ENCODE peak calls at places on chromosomes 6 and 20, in five cellular contexts. M is stomach; V is NT2/D1; X is germinal center; R is naive thymus-derived CD8-positive, alpha-beta T cell. Q is an unnamed sample.

GRCh38 chr20:9590189-9590588 is 75.8 kb downstream of the LAMP5 start:
- DNase-seq in V (no peak), X (no peak), R (no peak), M (peak; percentile 62), Q (no peak)

GRCh38 chr6:54981647-54982046 is 135.1 kb downstream of the FAM83B start:
- DNase-seq in R (no peak), M (no peak), V (no peak), X (no peak), Q (no peak)

GRCh38 chr6:163260111-163260895 is 154.2 kb upstream of the QKI start:
- DNase-seq in V (peak; percentile 88), M (no peak), X (no peak), R (no peak), Q (no peak)

GRCh38 chr6:41371461-41371991 is 36.1 kb downstream of the NCR2 start:
- DNase-seq in V (no peak), M (peak; percentile 70), X (no peak), R (no peak), Q (no peak)

GRCh38 chr20:25508083-25508770 is 77.1 kb downstream of the NINL start:
- DNase-seq in V (no peak), X (no peak), R (no peak), M (no peak), Q (no peak)

GRCh38 chr6:45587229-45588060 is 209.7 kb upstream of the SUPT3H start:
- DNase-seq in R (no peak), X (no peak), V (no peak), M (no peak), Q (no peak)

GRCh38 chr6:128882560-128882959 is 378 bp upstream of the LAMA2 start:
- DNase-seq in X (no peak), M (no peak), V (no peak), R (no peak), Q (no peak)

GRCh38 chr6:109816452-109817374 is 125.6 kb downstream of the FIG4 start:
- DNase-seq in R (no peak), M (no peak), V (no peak), X (no peak), Q (no peak)

GRCh38 chr6:142213402-142213801 is 66.3 kb downstream of the VTA1 start:
- DNase-seq in M (no peak), X (no peak), R (no peak), V (no peak), Q (no peak)

GRCh38 chr6:129269891-129270290 is 387.0 kb downstream of the LAMA2 start:
- DNase-seq in R (no peak), M (no peak), V (no peak), X (no peak), Q (no peak)

GRCh38 chr6:17884501-17885039 is 102.9 kb downstream of the KIF13A start:
- DNase-seq in M (no peak), R (no peak), V (no peak), X (peak; percentile 7), Q (no peak)

GRCh38 chr6:15947923-15948322 is 181.0 kb upstream of the MYLIP start:
- DNase-seq in R (no peak), M (no peak), V (no peak), X (no peak), Q (no peak)

GRCh38 chr20:19978511-19979210 is 38.5 kb upstream of the NAA20 start:
- DNase-seq in X (no peak), M (no peak), R (no peak), V (no peak), Q (no peak)

GRCh38 chr6:28638915-28639314 is 113.2 kb downstream of the GPX5 start:
- DNase-seq in X (no peak), V (no peak), R (no peak), M (no peak), Q (no peak)

GRCh38 chr6:119227377-119227776 is 122.2 kb downstream of the MAN1A1 start:
- DNase-seq in V (no peak), M (no peak), R (no peak), X (no peak), Q (no peak)

GRCh38 chr6:92122746-92123145 is 1296.6 kb downstream of the EPHA7 start:
- DNase-seq in X (no peak), R (no peak), M (no peak), V (peak; percentile 0), Q (no peak)

GRCh38 chr6:139519571-139520031 is 145.2 kb upstream of the CITED2 start:
- DNase-seq in R (no peak), V (no peak), X (no peak), M (no peak), Q (no peak)

GRCh38 chr6:56270812-56271441 is 23.5 kb upstream of the COL21A1 start:
- DNase-seq in R (no peak), V (no peak), M (no peak), X (no peak), Q (no peak)

GRCh38 chr6:135163440-135163738 is 17.7 kb upstream of the MYB start:
- DNase-seq in R (peak; percentile 80), V (no peak), M (no peak), X (peak; percentile 37), Q (peak; percentile 73)

GRCh38 chr6:25138024-25138696 is 141.0 kb upstream of the CARMIL1 start:
- DNase-seq in X (peak; percentile 57), M (peak; percentile 51), V (no peak), R (peak; percentile 73), Q (peak; percentile 49)

GRCh38 chr20:4195499-4195898 is 180.1 kb upstream of the RNF24 start:
- DNase-seq in X (no peak), V (no peak), R (no peak), M (no peak), Q (no peak)

GRCh38 chr20:1982666-1983065 is 11.2 kb downstream of the PDYN start:
- DNase-seq in R (no peak), X (no peak), V (no peak), M (no peak), Q (no peak)

GRCh38 chr6:156028310-156029131 is 572.9 kb upstream of the NOX3 start:
- DNase-seq in X (no peak), R (no peak), V (no peak), M (no peak), Q (no peak)

GRCh38 chr6:35503534-35503933 is 6.7 kb upstream of the TEAD3 start:
- DNase-seq in R (no peak), V (no peak), X (no peak), M (no peak), Q (no peak)

GRCh38 chr6:83709748-83710050 is 798 bp upstream of the SNAP91 start:
- DNase-seq in R (no peak), V (no peak), X (no peak), M (no peak), Q (no peak)

GRCh38 chr20:64220891-64221527 is 34.5 kb upstream of the PCMTD2 start:
- DNase-seq in V (no peak), R (no peak), X (no peak), M (no peak), Q (no peak)

GRCh38 chr6:39322306-39322850 is at the start of gene KCNK16:
- DNase-seq in M (no peak), R (no peak), V (no peak), X (no peak), Q (no peak)

GRCh38 chr20:59752704-59753460 is 148.5 kb downstream of the PHACTR3 start:
- DNase-seq in R (no peak), M (no peak), X (no peak), V (no peak), Q (no peak)

GRCh38 chr6:131122007-131122406 is 13.3 kb upstream of the AKAP7 start:
- DNase-seq in R (no peak), M (no peak), X (no peak), V (no peak), Q (no peak)

GRCh38 chr6:37679539-37680476 is 17.9 kb downstream of the MDGA1 start:
- DNase-seq in V (no peak), M (no peak), X (peak; percentile 84), R (no peak), Q (no peak)

GRCh38 chr6:7909323-7910276 is 988 bp downstream of the TXNDC5 start:
- DNase-seq in X (peak; percentile 61), R (no peak), V (no peak), M (peak; percentile 57), Q (no peak)

GRCh38 chr6:155656024-155656423 is 200.4 kb upstream of the NOX3 start:
- DNase-seq in X (no peak), R (no peak), M (no peak), V (no peak), Q (no peak)

GRCh38 chr6:162273986-162274385 is 453.6 kb downstream of the PRKN start:
- DNase-seq in V (no peak), X (no peak), M (no peak), R (no peak), Q (no peak)

GRCh38 chr20:35049776-35050352 is 42.7 kb downstream of the TRPC4AP start:
- DNase-seq in R (no peak), M (no peak), V (no peak), X (no peak), Q (no peak)

GRCh38 chr6:130012728-130013127 is 5.7 kb upstream of the L3MBTL3 start:
- DNase-seq in M (no peak), X (no peak), R (no peak), V (no peak), Q (no peak)

GRCh38 chr6:111865909-111866546 is 7.2 kb downstream of the FYN start:
- DNase-seq in X (no peak), R (no peak), M (no peak), V (no peak), Q (no peak)

GRCh38 chr6:56570434-56571359 is 72.0 kb downstream of the DST start:
- DNase-seq in R (no peak), V (no peak), M (no peak), X (peak; percentile 33), Q (no peak)

GRCh38 chr6:85240787-85241186 is 209.1 kb upstream of the NT5E start:
- DNase-seq in X (no peak), R (no peak), M (no peak), V (no peak), Q (no peak)

GRCh38 chr6:134288538-134289203 is 29.2 kb downstream of the SGK1 start:
- DNase-seq in R (no peak), X (peak; percentile 31), M (no peak), V (no peak), Q (no peak)